ENCODE peak calls at places on chromosomes 16 and 17, in eight cellular contexts. One of them, this sample, is unnamed.

GRCh38 chr16:31476305-31477219 is 4.6 kb downstream of the TGFB1I1 start:
- DNase-seq in NCI-H1930: peak; percentile 57
- DNase-seq in RPMI8226: peak; percentile 95
- DNase-seq in MCF 10A: no peak
- DNase-seq in T-cell: peak; percentile 69
- DNase-seq in posterior cingulate gyrus: no peak
- DNase-seq in GM20000: peak; percentile 95
- DNase-seq in NCI-H345: no peak
- DNase-seq in this sample: no peak

GRCh38 chr17:83067071-83067717 is 12.2 kb upstream of the METRNL start:
- DNase-seq in posterior cingulate gyrus: peak; percentile 16
- DNase-seq in MCF 10A: no peak
- DNase-seq in T-cell: no peak
- DNase-seq in NCI-H345: no peak
- DNase-seq in RPMI8226: no peak
- DNase-seq in NCI-H1930: no peak
- DNase-seq in GM20000: no peak
- DNase-seq in this sample: no peak

GRCh38 chr17:82242698-82242976 is 13.8 kb downstream of the SLC16A3 start:
- DNase-seq in RPMI8226: no peak
- DNase-seq in MCF 10A: no peak
- DNase-seq in posterior cingulate gyrus: no peak
- DNase-seq in T-cell: no peak
- DNase-seq in GM20000: no peak
- DNase-seq in NCI-H1930: no peak
- DNase-seq in NCI-H345: no peak
- DNase-seq in this sample: no peak

GRCh38 chr16:86490859-86491642 is 19.3 kb upstream of the FOXF1 start:
- DNase-seq in RPMI8226: no peak
- DNase-seq in T-cell: no peak
- DNase-seq in posterior cingulate gyrus: no peak
- DNase-seq in GM20000: no peak
- DNase-seq in MCF 10A: no peak
- DNase-seq in NCI-H1930: no peak
- DNase-seq in NCI-H345: no peak
- DNase-seq in this sample: no peak

GRCh38 chr17:20896153-20896649 is 146.6 kb downstream of the USP22 start:
- DNase-seq in T-cell: no peak
- DNase-seq in GM20000: no peak
- DNase-seq in NCI-H1930: no peak
- DNase-seq in posterior cingulate gyrus: peak; percentile 33
- DNase-seq in RPMI8226: no peak
- DNase-seq in MCF 10A: peak; percentile 8
- DNase-seq in NCI-H345: no peak
- DNase-seq in this sample: peak; percentile 34

GRCh38 chr17:46072998-46073397 is 73.9 kb downstream of the STH start:
- DNase-seq in MCF 10A: no peak
- DNase-seq in posterior cingulate gyrus: no peak
- DNase-seq in T-cell: no peak
- DNase-seq in NCI-H345: no peak
- DNase-seq in GM20000: no peak
- DNase-seq in RPMI8226: no peak
- DNase-seq in NCI-H1930: no peak
- DNase-seq in this sample: peak; percentile 90

GRCh38 chr17:1229354-1229890 is 40.8 kb upstream of the BHLHA9 start:
- DNase-seq in MCF 10A: no peak
- DNase-seq in posterior cingulate gyrus: no peak
- DNase-seq in RPMI8226: peak; percentile 80
- DNase-seq in NCI-H345: no peak
- DNase-seq in T-cell: peak; percentile 32
- DNase-seq in NCI-H1930: no peak
- DNase-seq in GM20000: peak; percentile 98
- DNase-seq in this sample: no peak

GRCh38 chr17:34098712-34099111 is 156.4 kb upstream of the CCL2 start:
- DNase-seq in RPMI8226: no peak
- DNase-seq in NCI-H345: no peak
- DNase-seq in MCF 10A: no peak
- DNase-seq in posterior cingulate gyrus: no peak
- DNase-seq in T-cell: no peak
- DNase-seq in GM20000: no peak
- DNase-seq in NCI-H1930: no peak
- DNase-seq in this sample: no peak

GRCh38 chr16:60648260-60648659 is 1388.0 kb downstream of the CDH8 start:
- DNase-seq in posterior cingulate gyrus: no peak
- DNase-seq in NCI-H345: no peak
- DNase-seq in GM20000: no peak
- DNase-seq in MCF 10A: no peak
- DNase-seq in RPMI8226: no peak
- DNase-seq in NCI-H1930: no peak
- DNase-seq in T-cell: no peak
- DNase-seq in this sample: no peak

GRCh38 chr16:30949655-30950515 is 1.0 kb downstream of the ORAI3 start:
- DNase-seq in MCF 10A: peak; percentile 97
- DNase-seq in GM20000: peak; percentile 77
- DNase-seq in NCI-H345: peak; percentile 40
- DNase-seq in RPMI8226: peak; percentile 80
- DNase-seq in posterior cingulate gyrus: no peak
- DNase-seq in T-cell: no peak
- DNase-seq in NCI-H1930: no peak
- DNase-seq in this sample: peak; percentile 91

GRCh38 chr16:86051376-86052114 is 152.6 kb downstream of the IRF8 start:
- DNase-seq in T-cell: no peak
- DNase-seq in posterior cingulate gyrus: no peak
- DNase-seq in NCI-H345: no peak
- DNase-seq in NCI-H1930: no peak
- DNase-seq in GM20000: no peak
- DNase-seq in MCF 10A: no peak
- DNase-seq in RPMI8226: no peak
- DNase-seq in this sample: no peak

GRCh38 chr16:89491974-89492687 is 1.8 kb upstream of the ANKRD11 start:
- DNase-seq in posterior cingulate gyrus: no peak
- DNase-seq in GM20000: no peak
- DNase-seq in MCF 10A: no peak
- DNase-seq in NCI-H1930: no peak
- DNase-seq in RPMI8226: no peak
- DNase-seq in NCI-H345: no peak
- DNase-seq in T-cell: no peak
- DNase-seq in this sample: no peak

GRCh38 chr17:4948997-4949320 is 629 bp upstream of the PFN1 start:
- DNase-seq in RPMI8226: peak; percentile 75
- DNase-seq in NCI-H1930: peak; percentile 86
- DNase-seq in MCF 10A: peak; percentile 90
- DNase-seq in T-cell: peak; percentile 75
- DNase-seq in posterior cingulate gyrus: peak; percentile 55
- DNase-seq in GM20000: peak; percentile 93
- DNase-seq in NCI-H345: peak; percentile 86
- DNase-seq in this sample: peak; percentile 57

GRCh38 chr17:31444026-31444425 is 52.6 kb downstream of the RAB11FIP4 start:
- DNase-seq in posterior cingulate gyrus: peak; percentile 47
- DNase-seq in T-cell: no peak
- DNase-seq in GM20000: no peak
- DNase-seq in MCF 10A: no peak
- DNase-seq in RPMI8226: no peak
- DNase-seq in NCI-H1930: no peak
- DNase-seq in NCI-H345: no peak
- DNase-seq in this sample: no peak

GRCh38 chr17:7687908-7688807 is at the start of gene WRAP53:
- DNase-seq in MCF 10A: peak; percentile 100
- DNase-seq in posterior cingulate gyrus: peak; percentile 98
- DNase-seq in NCI-H1930: peak; percentile 97
- DNase-seq in T-cell: peak; percentile 97
- DNase-seq in RPMI8226: peak; percentile 91
- DNase-seq in NCI-H345: peak; percentile 92
- DNase-seq in GM20000: peak; percentile 92
- DNase-seq in this sample: peak; percentile 98

GRCh38 chr16:12305847-12306246 is 329.3 kb downstream of the SNX29 start:
- DNase-seq in posterior cingulate gyrus: no peak
- DNase-seq in NCI-H1930: no peak
- DNase-seq in NCI-H345: no peak
- DNase-seq in RPMI8226: no peak
- DNase-seq in MCF 10A: no peak
- DNase-seq in GM20000: no peak
- DNase-seq in T-cell: no peak
- DNase-seq in this sample: no peak

GRCh38 chr17:79851461-79851817 is 12.2 kb upstream of the CBX4 start:
- DNase-seq in NCI-H1930: no peak
- DNase-seq in posterior cingulate gyrus: no peak
- DNase-seq in MCF 10A: peak; percentile 86
- DNase-seq in NCI-H345: peak; percentile 94
- DNase-seq in GM20000: no peak
- DNase-seq in T-cell: no peak
- DNase-seq in RPMI8226: no peak
- DNase-seq in this sample: peak; percentile 69